ENCODE peak calls at places on chromosomes 12 and 14, in four cellular contexts. One of them, this sample, is unnamed.
A peak's percentile ranks its signal among the peaks of the same experiment; 100 is the strongest.

GRCh38 chr14:93219103-93219726 is 12.2 kb downstream of the UBR7 start:
- DNase-seq in endothelial cell of umbilical vein: peak; percentile 59
- DNase-seq in K562: peak; percentile 63
- DNase-seq in IMR-90: peak; percentile 65
- DNase-seq in this sample: peak; percentile 26

GRCh38 chr12:74665690-74666089 is 128.1 kb downstream of the ATXN7L3B start:
- DNase-seq in K562: no peak
- DNase-seq in IMR-90: no peak
- DNase-seq in endothelial cell of umbilical vein: no peak
- DNase-seq in this sample: no peak

GRCh38 chr12:96774501-96775256 is 132.4 kb upstream of the NEDD1 start:
- DNase-seq in endothelial cell of umbilical vein: no peak
- DNase-seq in IMR-90: peak; percentile 27
- DNase-seq in K562: no peak
- DNase-seq in this sample: no peak

GRCh38 chr12:20624718-20625117 is 70.4 kb upstream of the SLCO1C1 start:
- DNase-seq in K562: no peak
- DNase-seq in endothelial cell of umbilical vein: peak; percentile 58
- DNase-seq in IMR-90: peak; percentile 30
- DNase-seq in this sample: no peak

GRCh38 chr12:13376627-13377373 is 180.3 kb downstream of the EMP1 start:
- DNase-seq in endothelial cell of umbilical vein: no peak
- DNase-seq in K562: no peak
- DNase-seq in IMR-90: no peak
- DNase-seq in this sample: no peak

GRCh38 chr14:35224615-35225014 is 67.6 kb upstream of the PSMA6 start:
- DNase-seq in K562: no peak
- DNase-seq in endothelial cell of umbilical vein: peak; percentile 27
- DNase-seq in IMR-90: no peak
- DNase-seq in this sample: no peak

GRCh38 chr14:93305708-93306418 is 27.0 kb downstream of the BTBD7 start:
- DNase-seq in endothelial cell of umbilical vein: no peak
- DNase-seq in IMR-90: no peak
- DNase-seq in K562: no peak
- DNase-seq in this sample: no peak

GRCh38 chr14:60618200-60618599 is 31.1 kb downstream of the SIX1 start:
- DNase-seq in K562: no peak
- DNase-seq in endothelial cell of umbilical vein: no peak
- DNase-seq in IMR-90: no peak
- DNase-seq in this sample: no peak

GRCh38 chr14:63248211-63248610 is 44.0 kb downstream of the RHOJ start:
- DNase-seq in K562: no peak
- DNase-seq in endothelial cell of umbilical vein: peak; percentile 84
- DNase-seq in IMR-90: peak; percentile 68
- DNase-seq in this sample: no peak

GRCh38 chr14:49770212-49770817 is 2.4 kb downstream of the KLHDC2 start:
- DNase-seq in K562: peak; percentile 19
- DNase-seq in endothelial cell of umbilical vein: no peak
- DNase-seq in IMR-90: peak; percentile 5
- DNase-seq in this sample: no peak

GRCh38 chr14:99015833-99016232 is 256.2 kb downstream of the BCL11B start:
- DNase-seq in endothelial cell of umbilical vein: no peak
- DNase-seq in IMR-90: no peak
- DNase-seq in K562: no peak
- DNase-seq in this sample: no peak

GRCh38 chr12:120368789-120369475 is at the start of gene MSI1:
- DNase-seq in endothelial cell of umbilical vein: no peak
- DNase-seq in IMR-90: no peak
- DNase-seq in K562: no peak
- DNase-seq in this sample: no peak

DNA sequence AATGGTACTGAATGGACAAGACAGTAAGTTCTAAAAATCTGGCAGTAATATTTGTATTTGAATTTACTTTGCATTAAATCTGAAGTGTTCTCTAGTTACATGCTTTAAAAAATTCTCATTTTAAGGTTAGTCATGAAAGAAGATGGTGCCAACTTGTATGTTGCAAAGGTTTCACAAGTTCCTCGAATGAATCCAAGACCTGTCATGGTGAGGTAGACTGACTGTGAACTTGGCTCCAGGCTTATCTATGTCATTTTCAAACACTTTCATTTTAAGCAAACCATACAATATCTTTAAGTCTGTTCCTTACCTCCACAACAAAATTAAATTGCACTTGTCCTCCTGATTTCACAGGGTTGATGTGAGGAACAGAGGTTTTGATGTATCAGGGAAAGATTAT is 23.4 kb downstream of the CLEC2D start:
- DNase-seq in endothelial cell of umbilical vein: no peak
- DNase-seq in IMR-90: no peak
- DNase-seq in K562: no peak
- DNase-seq in this sample: no peak
- H3K36me3 ChIP-seq in endothelial cell of umbilical vein: no peaks in the 10 kb centered on the region
- H3K36me3 ChIP-seq in IMR-90: peaks cover 5% of the 10 kb centered on the region
- H3K36me3 ChIP-seq in K562: peaks cover 4% of the 10 kb centered on the region
- H3K36me3 ChIP-seq in this sample: no peaks in the 10 kb centered on the region

DNA sequence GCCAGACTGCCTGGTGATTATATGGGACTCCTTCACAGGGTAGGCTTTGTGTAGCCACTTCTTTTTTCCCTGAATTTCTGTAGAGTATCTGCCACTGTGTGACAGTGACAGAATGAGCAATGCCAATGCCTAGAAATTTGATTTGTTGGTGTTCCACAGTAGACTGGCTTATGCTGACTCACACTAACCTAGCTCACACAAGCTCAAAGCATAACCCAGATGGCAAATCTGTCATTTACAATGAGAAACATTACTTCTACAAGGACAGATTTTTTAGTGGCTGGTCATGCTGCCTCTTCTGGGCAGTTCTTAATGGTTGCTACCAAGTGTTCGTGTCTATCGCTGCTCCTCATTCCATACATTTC is 15.9 kb downstream of the CFAP251 start:
- DNase-seq in endothelial cell of umbilical vein: no peak
- DNase-seq in IMR-90: peak; percentile 15
- DNase-seq in K562: no peak
- DNase-seq in this sample: no peak
- H3K9me1 ChIP-seq in endothelial cell of umbilical vein: no peaks in the 10 kb centered on the region
- H3K9me1 ChIP-seq in IMR-90: peaks cover 7% of the 10 kb centered on the region
- H3K9me1 ChIP-seq in K562: no peaks in the 10 kb centered on the region
- H3K9me1 ChIP-seq in this sample: no peaks in the 10 kb centered on the region

GRCh38 chr12:112029326-112029725 is 16.1 kb downstream of the ERP29 start:
- DNase-seq in IMR-90: no peak
- DNase-seq in K562: no peak
- DNase-seq in endothelial cell of umbilical vein: no peak
- DNase-seq in this sample: no peak
- H3K36me3 ChIP-seq in IMR-90: peaks cover 22% of the 10 kb centered on the region
- H3K36me3 ChIP-seq in K562: peaks cover 88% of the 10 kb centered on the region
- H3K36me3 ChIP-seq in endothelial cell of umbilical vein: peaks cover 17% of the 10 kb centered on the region
- H3K36me3 ChIP-seq in this sample: peaks cover 12% of the 10 kb centered on the region

GRCh38 chr14:71665781-71666180 is 266.4 kb upstream of the RGS6 start:
- DNase-seq in IMR-90: no peak
- DNase-seq in endothelial cell of umbilical vein: no peak
- DNase-seq in K562: no peak
- DNase-seq in this sample: no peak

GRCh38 chr14:71668186-71668912 is 263.9 kb upstream of the RGS6 start:
- DNase-seq in K562: no peak
- DNase-seq in IMR-90: peak; percentile 47
- DNase-seq in endothelial cell of umbilical vein: no peak
- DNase-seq in this sample: no peak

GRCh38 chr14:71666579-71667145 is 265.6 kb upstream of the RGS6 start:
- DNase-seq in IMR-90: no peak
- DNase-seq in endothelial cell of umbilical vein: peak; percentile 7
- DNase-seq in K562: no peak
- DNase-seq in this sample: no peak

GRCh38 chr14:71662291-71662790 is 269.9 kb upstream of the RGS6 start:
- DNase-seq in IMR-90: no peak
- DNase-seq in K562: no peak
- DNase-seq in endothelial cell of umbilical vein: no peak
- DNase-seq in this sample: no peak

DNA sequence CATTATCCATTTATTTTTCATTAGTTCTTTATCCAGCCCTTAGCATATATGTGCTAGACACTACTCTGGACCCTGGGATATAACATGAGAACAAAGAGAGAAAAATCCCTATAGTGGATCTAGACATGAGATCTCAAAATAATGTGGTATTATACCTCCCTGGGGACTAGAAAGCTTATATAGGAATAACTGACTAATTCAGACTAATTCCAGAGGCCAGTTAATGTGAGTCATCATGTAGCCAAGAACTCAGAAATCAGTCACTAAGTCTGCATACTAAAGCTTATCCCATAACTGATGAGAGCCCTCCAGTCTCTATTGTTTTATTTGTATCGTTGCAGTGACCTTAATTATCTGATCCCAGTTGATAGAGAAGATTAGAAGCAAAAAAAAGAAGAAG is 267.1 kb upstream of the RGS6 start:
- DNase-seq in IMR-90: peak; percentile 89
- DNase-seq in endothelial cell of umbilical vein: peak; percentile 39
- DNase-seq in K562: no peak
- DNase-seq in this sample: no peak
- H3K9me1 ChIP-seq in IMR-90: peaks cover 4% of the 10 kb centered on the region
- H3K9me1 ChIP-seq in endothelial cell of umbilical vein: peaks cover 2% of the 10 kb centered on the region
- H3K9me1 ChIP-seq in K562: no peaks in the 10 kb centered on the region
- H3K9me1 ChIP-seq in this sample: no peaks in the 10 kb centered on the region

This sample was measured in keratinocyte.